ENCODE peak calls at places on chromosome 21, in ten cellular contexts. P is heart right ventricle, N is PC-3, O is keratinocyte, H is suprapubic skin, Z is mesenchymal stem cell, Q is heart left ventricle, G is aorta, V is NT2/D1, A is right atrium auricular region. C is an unnamed sample. For H3K36me3, the result is how much of the 10 kb centered on the place peaks cover.

GRCh38 chr21:42777064-42777756 is 102.1 kb downstream of the WDR4 start:
- DNase-seq in P (no peak), N (no peak), O (no peak), H (no peak), Z (no peak), Q (no peak), G (no peak), V (no peak), A (no peak), C (no peak)

GRCh38 chr21:39079617-39080016 is 103.6 kb downstream of the PSMG1 start:
- DNase-seq in P (peak), N (no peak), O (no peak), H (peak), Z (peak), Q (peak), G (peak), V (no peak), A (peak), C (no peak)

GRCh38 chr21:17777321-17777720 is 41.8 kb downstream of the C21orf91 start:
- DNase-seq in P (no peak), N (peak), O (no peak), H (no peak), Z (peak), Q (no peak), G (no peak), V (no peak), A (no peak), C (no peak)

GRCh38 chr21:37866027-37866426 is 50.2 kb downstream of the KCNJ6 start:
- DNase-seq in P (no peak), N (no peak), O (no peak), H (no peak), Z (no peak), Q (no peak), G (no peak), V (no peak), A (no peak), C (no peak)

GRCh38 chr21:40165671-40166070 is 298.4 kb downstream of the PCP4 start:
- DNase-seq in P (no peak), N (no peak), O (no peak), H (no peak), Z (no peak), Q (no peak), G (no peak), V (peak), A (no peak), C (peak)

GRCh38 chr21:37623689-37624088 is 257.1 kb downstream of the DYRK1A start:
- DNase-seq in P (no peak), N (no peak), O (no peak), H (no peak), Z (no peak), Q (no peak), G (no peak), V (no peak), A (no peak), C (no peak)

GRCh38 chr21:14737278-14737677 is 191.2 kb upstream of the SAMSN1 start:
- DNase-seq in P (no peak), N (no peak), O (no peak), H (no peak), Z (no peak), Q (no peak), G (no peak), V (no peak), A (no peak), C (no peak)

GRCh38 chr21:36792505-36792967 is 93.6 kb downstream of the SIM2 start:
- DNase-seq in P (no peak), N (peak), O (peak), H (no peak), Z (peak), Q (no peak), G (no peak), V (no peak), A (peak), C (no peak)

GRCh38 chr21:31908106-31909031 is 35.5 kb downstream of the HUNK start:
- DNase-seq in P (no peak), N (peak), O (no peak), H (no peak), Z (no peak), Q (no peak), G (no peak), V (no peak), A (no peak), C (no peak)

GRCh38 chr21:34834852-34835501 is 166.2 kb downstream of the CLIC6 start:
- DNase-seq in P (no peak), N (no peak), O (no peak), H (no peak), Z (no peak), Q (no peak), G (no peak), V (no peak), A (no peak), C (no peak)
- H3K36me3 ChIP-seq in P (under half), N (half or more), O (half or more), H (under half), Z (under half), Q (under half), G (under half), V (half or more), A (under half), C (under half)

DNA sequence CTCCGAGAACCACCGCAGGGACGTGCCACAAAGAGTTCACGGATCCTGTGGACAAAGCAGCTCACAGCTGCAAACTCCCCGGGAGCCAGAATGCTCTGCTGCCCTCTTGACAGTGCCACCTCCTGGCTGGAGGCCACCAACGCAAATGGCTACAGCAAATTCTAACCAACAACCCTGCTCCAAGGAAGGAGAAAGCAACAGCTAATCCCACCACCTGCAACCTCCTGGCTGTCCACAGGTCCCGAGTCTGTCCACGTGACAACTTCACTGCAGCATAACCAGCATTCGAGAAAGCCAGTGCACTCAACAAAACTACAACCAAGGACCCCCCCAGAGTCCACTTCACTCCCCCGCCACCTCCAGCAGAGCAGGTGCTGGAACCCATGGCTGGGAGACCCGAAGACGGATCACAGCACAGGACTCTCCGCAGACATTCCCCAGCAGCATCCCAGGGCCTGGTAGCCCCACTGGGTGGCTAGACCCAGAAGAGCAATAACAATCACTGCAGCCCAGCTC is 17.3 kb downstream of the POFUT2 start:
- DNase-seq in P (no peak), N (peak), O (no peak), H (peak), Z (no peak), Q (no peak), G (peak), V (no peak), A (no peak), C (no peak)
- H3K36me3 ChIP-seq in P (half or more), N (half or more), O (under half), H (half or more), Z (under half), Q (under half), G (under half), V (half or more), A (half or more), C (under half)

DNA sequence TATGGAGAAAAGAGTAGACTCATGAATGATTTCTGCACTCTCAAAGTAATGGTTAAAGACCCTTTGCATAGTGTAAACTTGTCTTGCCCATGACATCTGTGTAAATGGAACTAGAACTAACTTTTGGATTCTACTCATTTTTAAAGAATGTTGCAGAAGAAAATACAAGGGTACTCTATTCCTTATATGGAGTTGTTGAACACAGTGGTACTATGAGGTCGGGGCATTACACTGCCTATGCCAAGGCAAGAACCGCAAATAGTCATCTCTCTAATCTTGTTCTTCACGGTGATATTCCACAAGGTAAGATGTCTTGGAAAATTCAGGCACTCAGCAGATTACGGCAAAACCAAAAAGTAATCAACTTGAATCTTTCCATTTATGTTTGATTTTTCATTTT is 19.8 kb downstream of the CCT8 start:
- DNase-seq in P (no peak), N (no peak), O (no peak), H (no peak), Z (no peak), Q (no peak), G (no peak), V (no peak), A (no peak), C (no peak)
- H3K36me3 ChIP-seq in P (half or more), N (half or more), O (under half), H (half or more), Z (under half), Q (under half), G (under half), V (half or more), A (half or more), C (half or more)

GRCh38 chr21:43972850-43973633 is 39.1 kb upstream of the TRAPPC10 start:
- DNase-seq in P (no peak), N (no peak), O (no peak), H (no peak), Z (peak), Q (no peak), G (no peak), V (no peak), A (no peak), C (no peak)
- H3K36me3 ChIP-seq in P (under half), N (under half), O (under half), H (half or more), Z (half or more), Q (under half), G (under half), V (under half), A (under half), C (under half)

DNA sequence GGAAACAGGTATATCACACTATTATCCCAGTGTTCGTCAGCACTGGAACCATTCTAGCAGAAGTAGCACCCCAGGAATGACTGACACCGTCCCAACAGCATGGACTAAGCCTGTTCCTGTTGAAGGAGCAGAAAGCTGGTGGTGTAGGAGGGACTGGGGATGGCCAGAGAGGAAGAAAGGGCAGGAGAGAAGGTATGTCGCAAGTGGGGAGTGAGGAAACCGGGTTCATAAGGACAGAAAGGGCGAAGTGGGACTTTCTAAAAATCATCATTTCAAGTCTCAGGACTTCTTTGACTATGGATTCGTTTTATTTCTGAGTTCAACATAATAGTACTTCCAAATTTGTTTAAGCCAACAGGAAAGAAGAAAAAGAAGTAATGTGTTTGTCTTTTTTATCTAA is 19.7 kb upstream of the MX1 start:
- DNase-seq in P (no peak), N (no peak), O (no peak), H (no peak), Z (no peak), Q (no peak), G (no peak), V (no peak), A (peak), C (peak)
- H3K36me3 ChIP-seq in P (under half), N (under half), O (under half), H (under half), Z (under half), Q (under half), G (under half), V (under half), A (under half), C (under half)

C was measured in cardiac muscle cell.